ENCODE peak calls at places on chromosomes 3 and 15, in four cellular contexts. N is fibroblast of mammary gland, I is BE2C, G is Calu3. W is an unnamed sample.
A peak's percentile ranks its signal among the peaks of the same experiment; 100 is the strongest.

GRCh38 chr15:27059610-27060202 is 88.7 kb downstream of the GABRG3 start:
- DNase-seq in N (peak; percentile 26), G (peak; percentile 2), I (peak; percentile 76), W (peak; percentile 61)

GRCh38 chr3:95123104-95123503 is 1060.2 kb downstream of the NSUN3 start:
- DNase-seq in N (no peak), G (no peak), I (no peak), W (no peak)

GRCh38 chr3:24220859-24221657 is 273.6 kb downstream of the THRB start:
- DNase-seq in I (no peak), G (no peak), N (peak; percentile 97), W (no peak)

GRCh38 chr3:156010829-156011228 is 109.5 kb upstream of the KCNAB1 start:
- DNase-seq in G (peak; percentile 45), N (peak; percentile 8), I (peak; percentile 16), W (peak; percentile 56)

GRCh38 chr3:14764331-14765064 is 54.3 kb upstream of the FGD5 start:
- DNase-seq in N (peak; percentile 8), G (no peak), I (no peak), W (no peak)

GRCh38 chr3:127238602-127239001 is 45.7 kb downstream of the PRR23E start:
- DNase-seq in N (no peak), I (no peak), G (no peak), W (no peak)

GRCh38 chr3:148727242-148727641 is 29.5 kb downstream of the AGTR1 start:
- DNase-seq in I (peak; percentile 70), G (peak; percentile 76), N (peak; percentile 52), W (peak; percentile 56)

GRCh38 chr3:111837112-111837511 is 22.0 kb upstream of the PHLDB2 start:
- DNase-seq in N (no peak), G (no peak), I (no peak), W (no peak)

GRCh38 chr3:85360742-85361387 is 402.1 kb downstream of the CADM2 start:
- DNase-seq in I (peak; percentile 79), N (peak; percentile 1), G (peak; percentile 70), W (peak; percentile 71)

GRCh38 chr15:92882697-92883642 is 17.2 kb upstream of the CHD2 start:
- DNase-seq in N (no peak), G (no peak), I (peak; percentile 39), W (peak; percentile 34)

GRCh38 chr15:57031605-57032004 is 113.2 kb downstream of the TCF12 start:
- DNase-seq in N (peak; percentile 79), I (peak; percentile 46), G (no peak), W (no peak)

GRCh38 chr3:52532517-52532837 is 1.2 kb downstream of the NT5DC2 start:
- DNase-seq in I (peak; percentile 37), G (peak; percentile 61), N (peak; percentile 40), W (no peak)

GRCh38 chr15:82043726-82044372 is 2.0 kb downstream of the MEX3B start:
- DNase-seq in I (no peak), N (peak; percentile 25), G (no peak), W (peak; percentile 35)

GRCh38 chr3:71310595-71311319 is 272.8 kb downstream of the FOXP1 start:
- DNase-seq in N (peak; percentile 77), G (no peak), I (peak; percentile 73), W (no peak)

GRCh38 chr3:67595424-67595823 is 59.0 kb downstream of the SUCLG2 start:
- DNase-seq in N (no peak), I (no peak), G (no peak), W (no peak)
- TF ChIP-seq CTCF in N (no peak), I (no peak), G (no peak), W (no peak)

GRCh38 chr3:78165876-78166275 is 1126.0 kb downstream of the ROBO2 start:
- DNase-seq in N (no peak), I (no peak), G (no peak), W (no peak)
- TF ChIP-seq CTCF in N (peak; percentile 14), I (peak; percentile 43), G (no peak), W (no peak)

GRCh38 chr15:42094512-42094963 is at the start of gene PLA2G4D:
- DNase-seq in I (no peak), N (no peak), G (no peak), W (no peak)
- TF ChIP-seq CTCF in I (no peak), N (no peak), G (no peak), W (no peak)

DNA sequence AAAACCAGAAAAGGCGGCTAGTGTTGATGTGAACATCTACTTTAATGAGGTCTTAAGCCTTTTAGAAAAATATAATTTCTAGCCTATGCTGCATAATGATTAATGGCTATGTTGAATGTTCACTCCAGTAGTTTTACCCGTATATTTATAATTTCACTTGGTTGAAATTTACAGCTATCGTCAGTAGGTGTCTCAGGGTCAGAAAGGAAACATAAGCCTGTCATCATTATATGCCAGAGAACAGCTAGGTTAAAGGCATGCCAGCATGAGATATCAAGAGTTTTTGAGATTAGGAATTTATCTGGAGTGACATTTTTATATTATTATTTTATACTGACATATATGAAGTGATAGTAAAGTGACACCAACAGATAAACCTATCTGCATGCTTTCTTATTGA is 904.1 kb downstream of the OTOL1 start:
- DNase-seq in N (no peak), I (no peak), G (no peak), W (no peak)
- TF ChIP-seq CTCF in N (no peak), I (peak; percentile 33), G (peak; percentile 19), W (no peak)

DNA sequence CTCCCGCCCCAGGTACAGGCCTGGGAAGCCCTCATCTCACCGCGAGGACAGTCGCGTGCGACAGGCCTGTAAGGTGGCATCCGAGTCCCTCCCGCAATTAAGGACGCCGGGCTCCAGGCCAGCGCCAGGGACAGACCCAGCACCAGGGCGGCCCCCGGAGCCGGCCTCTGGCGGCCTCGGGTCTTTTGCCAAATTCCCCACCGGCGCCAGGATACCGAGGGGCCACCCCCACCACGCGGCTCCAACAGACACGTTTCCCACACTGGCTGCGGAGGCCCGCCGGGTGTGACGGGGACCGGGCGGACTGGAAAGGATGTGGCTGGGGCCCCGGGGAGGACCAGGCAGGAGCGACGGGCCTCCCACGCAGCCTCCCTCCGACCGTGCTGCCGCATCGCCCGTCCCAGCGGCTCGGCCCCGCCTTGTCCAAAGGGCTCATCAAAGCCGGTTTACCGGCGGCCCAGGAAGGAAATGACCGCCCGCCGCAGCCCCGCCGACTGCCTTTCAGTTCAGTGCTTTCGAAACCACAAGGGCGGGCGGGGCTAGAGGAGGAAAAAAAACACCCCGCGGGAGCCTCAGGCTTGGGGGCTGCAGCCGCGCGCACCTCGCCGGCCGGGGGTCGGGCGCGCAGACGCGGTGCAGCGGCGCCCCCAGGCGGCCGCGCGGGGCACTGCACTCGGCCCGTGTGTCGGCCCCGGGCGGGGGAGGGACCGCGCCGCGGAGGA is 11.2 kb downstream of the XXYLT1 start:
- DNase-seq in G (peak; percentile 96), N (peak; percentile 89), I (peak; percentile 93), W (peak; percentile 91)
- TF ChIP-seq CTCF in G (peak; percentile 96), N (no peak), I (peak; percentile 16), W (peak; percentile 80)

DNA sequence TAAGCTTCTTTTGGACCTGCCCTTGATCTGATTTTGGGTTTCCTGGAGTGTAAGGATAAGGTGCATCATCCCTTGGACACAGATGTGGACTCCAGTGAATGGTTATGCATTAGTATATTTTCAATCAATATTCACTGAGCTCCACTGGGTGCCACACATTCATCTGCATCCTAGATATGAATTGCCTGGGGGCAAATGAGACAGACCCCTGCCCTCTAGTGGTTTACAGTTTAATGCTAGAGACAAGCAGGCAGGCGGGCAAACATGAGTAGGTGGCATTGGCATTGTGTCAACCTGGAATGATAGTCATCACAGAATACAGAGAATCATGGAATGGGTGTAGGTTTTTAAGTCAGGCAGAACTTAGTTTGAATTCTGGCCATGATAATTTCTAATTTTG is 252.5 kb upstream of the SOX14 start:
- DNase-seq in N (no peak), I (no peak), G (no peak), W (no peak)
- TF ChIP-seq CTCF in N (no peak), I (no peak), G (no peak), W (no peak)

DNA sequence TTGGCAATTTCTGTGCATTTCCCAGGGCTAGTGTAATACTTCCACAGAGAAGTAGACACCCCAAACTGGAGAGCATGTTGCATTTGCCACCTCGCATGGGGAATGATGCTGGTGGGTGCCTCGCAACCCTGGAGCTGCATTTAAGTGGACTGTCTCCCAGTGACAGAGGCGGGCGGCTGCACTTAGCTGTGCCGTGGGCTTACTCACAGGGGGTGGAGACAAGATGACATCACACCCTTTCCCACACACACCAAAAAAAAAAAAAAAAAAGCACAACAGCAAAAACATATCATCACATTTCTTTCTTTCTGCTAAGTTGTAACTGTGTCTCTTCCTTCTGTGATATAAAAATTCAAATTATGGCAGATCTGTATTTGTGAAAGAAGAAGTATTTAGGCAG is at the start of gene ABI3BP:
- DNase-seq in N (peak; percentile 94), I (peak; percentile 80), G (peak; percentile 56), W (peak; percentile 28)
- TF ChIP-seq CTCF in N (no peak), I (no peak), G (no peak), W (no peak)

GRCh38 chr3:132265008-132265407 is 52.2 kb upstream of the ACP3 start:
- DNase-seq in G (no peak), I (no peak), N (no peak), W (no peak)

GRCh38 chr3:132265488-132265887 is 51.7 kb upstream of the ACP3 start:
- DNase-seq in G (no peak), N (no peak), I (no peak), W (no peak)

GRCh38 chr3:132267594-132267993 is 49.6 kb upstream of the ACP3 start:
- DNase-seq in N (no peak), G (no peak), I (no peak), W (no peak)

GRCh38 chr3:132273043-132273442 is 44.2 kb upstream of the ACP3 start:
- DNase-seq in N (no peak), I (no peak), G (no peak), W (no peak)

DNA sequence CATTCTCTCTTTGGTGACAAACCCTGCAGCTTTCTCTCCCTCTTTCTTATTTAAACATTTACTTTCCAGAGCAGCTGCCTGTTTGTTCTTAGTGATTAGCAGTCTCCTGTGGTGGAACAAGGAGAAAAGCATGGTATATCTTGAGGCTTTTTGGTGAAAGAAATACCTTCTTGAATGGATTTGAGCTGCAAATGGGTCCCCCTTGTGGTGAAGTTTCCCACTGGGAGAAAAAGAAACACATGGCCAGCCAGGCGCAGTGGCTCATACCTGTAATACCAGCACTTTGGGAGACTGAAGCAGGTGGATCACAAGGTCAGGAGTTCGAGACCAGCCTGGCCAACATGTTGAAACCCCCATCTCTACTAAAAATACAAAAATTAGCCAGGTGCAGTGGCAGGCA is 48.3 kb upstream of the ACP3 start:
- DNase-seq in G (peak; percentile 57), N (peak; percentile 46), I (no peak), W (no peak)
- TF ChIP-seq CTCF in G (peak; percentile 56), N (peak; percentile 59), I (peak; percentile 55), W (no peak)

DNA sequence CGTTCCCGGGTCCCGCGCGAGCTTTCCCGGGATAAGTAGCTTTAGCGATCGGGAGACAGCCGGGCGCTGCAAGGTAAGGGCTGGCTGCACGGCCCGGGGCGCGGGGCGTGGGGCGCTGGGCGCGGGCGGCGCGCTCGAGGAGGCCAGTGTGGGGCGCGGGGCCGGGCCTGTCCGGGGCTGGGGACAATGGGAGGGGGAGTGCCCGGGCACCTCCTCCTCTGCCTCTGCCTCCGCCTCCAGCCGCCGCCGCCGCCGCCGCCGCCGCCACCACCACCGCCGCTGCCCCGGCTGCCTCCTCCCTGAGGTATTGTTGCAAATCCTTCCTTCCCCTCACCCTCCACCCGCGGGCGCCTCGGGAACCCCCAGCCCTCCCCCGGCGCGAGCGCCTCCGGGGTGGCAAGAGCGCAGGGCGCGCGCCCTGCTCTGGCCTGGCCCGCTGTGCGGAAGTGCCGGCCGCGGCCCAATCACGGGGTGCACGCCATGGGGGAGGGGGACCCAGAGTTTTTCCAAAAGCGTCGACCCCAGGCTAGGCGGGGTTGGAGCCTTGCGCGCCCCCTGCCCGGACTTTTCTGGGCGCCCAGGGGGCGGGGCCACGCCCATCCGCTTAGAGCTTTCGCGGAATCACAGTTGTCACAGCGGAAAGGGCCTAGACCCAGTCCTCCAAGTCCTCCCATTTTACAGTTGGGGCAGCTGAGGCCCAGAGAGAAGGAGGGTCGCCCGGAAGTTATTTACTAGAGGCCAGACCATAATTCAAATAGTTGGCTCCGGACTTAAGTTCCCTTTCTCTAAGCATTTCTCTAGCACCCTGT is at the start of gene LPP:
- DNase-seq in G (peak; percentile 97), I (peak; percentile 52), N (peak; percentile 56), W (peak; percentile 70)
- TF ChIP-seq CTCF in G (peak; percentile 21), I (no peak), N (no peak), W (no peak)

W was measured in glutamatergic neuron.